ENCODE peak calls at places on chromosomes 13 and 19, in seven cellular contexts. One of them, this sample, is unnamed.

GRCh38 chr19:43779147-43779819 is 1.5 kb downstream of the KCNN4 start:
- DNase-seq in fibroblast of mammary gland: no peak
- DNase-seq in coronary artery: no peak
- DNase-seq in transverse colon: peak
- DNase-seq in CD4-positive, alpha-beta memory T cell: no peak
- DNase-seq in GM23338: no peak
- DNase-seq in left ventricle myocardium inferior: peak
- DNase-seq in this sample: no peak

GRCh38 chr13:97723655-97724054 is 229.8 kb upstream of the IPO5 start:
- DNase-seq in fibroblast of mammary gland: no peak
- DNase-seq in coronary artery: no peak
- DNase-seq in transverse colon: no peak
- DNase-seq in CD4-positive, alpha-beta memory T cell: no peak
- DNase-seq in GM23338: no peak
- DNase-seq in left ventricle myocardium inferior: no peak
- DNase-seq in this sample: no peak

GRCh38 chr19:1811942-1812425 is at the start of gene ATP8B3:
- DNase-seq in fibroblast of mammary gland: no peak
- DNase-seq in coronary artery: no peak
- DNase-seq in transverse colon: no peak
- DNase-seq in CD4-positive, alpha-beta memory T cell: peak
- DNase-seq in GM23338: peak
- DNase-seq in left ventricle myocardium inferior: no peak
- DNase-seq in this sample: no peak

GRCh38 chr13:20997301-20998061 is 63.9 kb downstream of the LATS2 start:
- DNase-seq in fibroblast of mammary gland: peak
- DNase-seq in coronary artery: peak
- DNase-seq in transverse colon: no peak
- DNase-seq in CD4-positive, alpha-beta memory T cell: no peak
- DNase-seq in GM23338: peak
- DNase-seq in left ventricle myocardium inferior: peak
- DNase-seq in this sample: peak

GRCh38 chr19:10230155-10230903 is 802 bp downstream of the S1PR2 start:
- DNase-seq in fibroblast of mammary gland: no peak
- DNase-seq in coronary artery: no peak
- DNase-seq in transverse colon: peak
- DNase-seq in CD4-positive, alpha-beta memory T cell: peak
- DNase-seq in GM23338: peak
- DNase-seq in left ventricle myocardium inferior: peak
- DNase-seq in this sample: peak

GRCh38 chr19:55251296-55252081 is 7.3 kb downstream of the PPP6R1 start:
- DNase-seq in fibroblast of mammary gland: peak
- DNase-seq in coronary artery: no peak
- DNase-seq in transverse colon: no peak
- DNase-seq in CD4-positive, alpha-beta memory T cell: peak
- DNase-seq in GM23338: no peak
- DNase-seq in left ventricle myocardium inferior: no peak
- DNase-seq in this sample: no peak

GRCh38 chr19:18488403-18488723 is 33.5 kb downstream of the ELL start:
- DNase-seq in fibroblast of mammary gland: no peak
- DNase-seq in coronary artery: no peak
- DNase-seq in transverse colon: no peak
- DNase-seq in CD4-positive, alpha-beta memory T cell: no peak
- DNase-seq in GM23338: no peak
- DNase-seq in left ventricle myocardium inferior: no peak
- DNase-seq in this sample: no peak

GRCh38 chr19:2077398-2077797 is 18.7 kb downstream of the MOB3A start:
- DNase-seq in fibroblast of mammary gland: no peak
- DNase-seq in coronary artery: no peak
- DNase-seq in transverse colon: no peak
- DNase-seq in CD4-positive, alpha-beta memory T cell: no peak
- DNase-seq in GM23338: no peak
- DNase-seq in left ventricle myocardium inferior: no peak
- DNase-seq in this sample: no peak

GRCh38 chr13:66714795-66715194 is 515.3 kb downstream of the PCDH9 start:
- DNase-seq in fibroblast of mammary gland: no peak
- DNase-seq in coronary artery: no peak
- DNase-seq in transverse colon: no peak
- DNase-seq in CD4-positive, alpha-beta memory T cell: no peak
- DNase-seq in GM23338: peak
- DNase-seq in left ventricle myocardium inferior: no peak
- DNase-seq in this sample: no peak

GRCh38 chr13:98026457-98026857 is 73.0 kb downstream of the IPO5 start:
- DNase-seq in fibroblast of mammary gland: peak
- DNase-seq in coronary artery: no peak
- DNase-seq in transverse colon: no peak
- DNase-seq in CD4-positive, alpha-beta memory T cell: no peak
- DNase-seq in GM23338: peak
- DNase-seq in left ventricle myocardium inferior: no peak
- DNase-seq in this sample: peak

GRCh38 chr13:113141591-113141950 is 16.9 kb upstream of the PROZ start:
- DNase-seq in fibroblast of mammary gland: no peak
- DNase-seq in coronary artery: peak
- DNase-seq in transverse colon: no peak
- DNase-seq in CD4-positive, alpha-beta memory T cell: no peak
- DNase-seq in GM23338: no peak
- DNase-seq in left ventricle myocardium inferior: no peak
- DNase-seq in this sample: no peak

GRCh38 chr19:33375156-33375744 is 1.7 kb downstream of the CEBPG start:
- DNase-seq in fibroblast of mammary gland: no peak
- DNase-seq in coronary artery: no peak
- DNase-seq in transverse colon: no peak
- DNase-seq in CD4-positive, alpha-beta memory T cell: no peak
- DNase-seq in GM23338: no peak
- DNase-seq in left ventricle myocardium inferior: no peak
- DNase-seq in this sample: peak

GRCh38 chr19:33376931-33377557 is 3.5 kb downstream of the CEBPG start:
- DNase-seq in fibroblast of mammary gland: no peak
- DNase-seq in coronary artery: no peak
- DNase-seq in transverse colon: peak
- DNase-seq in CD4-positive, alpha-beta memory T cell: no peak
- DNase-seq in GM23338: no peak
- DNase-seq in left ventricle myocardium inferior: no peak
- DNase-seq in this sample: no peak

GRCh38 chr19:33374406-33374703 is 846 bp downstream of the CEBPG start:
- DNase-seq in fibroblast of mammary gland: no peak
- DNase-seq in coronary artery: no peak
- DNase-seq in transverse colon: no peak
- DNase-seq in CD4-positive, alpha-beta memory T cell: no peak
- DNase-seq in GM23338: no peak
- DNase-seq in left ventricle myocardium inferior: no peak
- DNase-seq in this sample: peak

GRCh38 chr19:33376423-33376822 is 2.9 kb downstream of the CEBPG start:
- DNase-seq in fibroblast of mammary gland: peak
- DNase-seq in coronary artery: no peak
- DNase-seq in transverse colon: peak
- DNase-seq in CD4-positive, alpha-beta memory T cell: no peak
- DNase-seq in GM23338: no peak
- DNase-seq in left ventricle myocardium inferior: peak
- DNase-seq in this sample: peak

GRCh38 chr19:33375760-33376159 is 2.3 kb downstream of the CEBPG start:
- DNase-seq in fibroblast of mammary gland: peak
- DNase-seq in coronary artery: no peak
- DNase-seq in transverse colon: no peak
- DNase-seq in CD4-positive, alpha-beta memory T cell: no peak
- DNase-seq in GM23338: no peak
- DNase-seq in left ventricle myocardium inferior: no peak
- DNase-seq in this sample: peak
- H3K4me3 ChIP-seq in fibroblast of mammary gland: no peak
- H3K4me3 ChIP-seq in coronary artery: peak
- H3K4me3 ChIP-seq in transverse colon: no peak
- H3K4me3 ChIP-seq in CD4-positive, alpha-beta memory T cell: no peak
- H3K4me3 ChIP-seq in GM23338: peak
- H3K4me3 ChIP-seq in left ventricle myocardium inferior: peak
- H3K4me3 ChIP-seq in this sample: no peak

GRCh38 chr13:45195421-45195820 is 5.4 kb downstream of the KCTD4 start:
- DNase-seq in fibroblast of mammary gland: no peak
- DNase-seq in coronary artery: no peak
- DNase-seq in transverse colon: no peak
- DNase-seq in CD4-positive, alpha-beta memory T cell: no peak
- DNase-seq in GM23338: no peak
- DNase-seq in left ventricle myocardium inferior: no peak
- DNase-seq in this sample: peak

GRCh38 chr13:45196622-45197021 is 4.2 kb downstream of the KCTD4 start:
- DNase-seq in fibroblast of mammary gland: peak
- DNase-seq in coronary artery: no peak
- DNase-seq in transverse colon: no peak
- DNase-seq in CD4-positive, alpha-beta memory T cell: no peak
- DNase-seq in GM23338: no peak
- DNase-seq in left ventricle myocardium inferior: no peak
- DNase-seq in this sample: peak

GRCh38 chr13:45198041-45198440 is 2.8 kb downstream of the KCTD4 start:
- DNase-seq in fibroblast of mammary gland: no peak
- DNase-seq in coronary artery: no peak
- DNase-seq in transverse colon: no peak
- DNase-seq in CD4-positive, alpha-beta memory T cell: no peak
- DNase-seq in GM23338: no peak
- DNase-seq in left ventricle myocardium inferior: no peak
- DNase-seq in this sample: no peak

GRCh38 chr13:45194081-45194939 is 6.5 kb downstream of the KCTD4 start:
- DNase-seq in fibroblast of mammary gland: peak
- DNase-seq in coronary artery: peak
- DNase-seq in transverse colon: peak
- DNase-seq in CD4-positive, alpha-beta memory T cell: no peak
- DNase-seq in GM23338: peak
- DNase-seq in left ventricle myocardium inferior: peak
- DNase-seq in this sample: peak

GRCh38 chr13:45196091-45196490 is 4.8 kb downstream of the KCTD4 start:
- DNase-seq in fibroblast of mammary gland: no peak
- DNase-seq in coronary artery: no peak
- DNase-seq in transverse colon: no peak
- DNase-seq in CD4-positive, alpha-beta memory T cell: no peak
- DNase-seq in GM23338: no peak
- DNase-seq in left ventricle myocardium inferior: no peak
- DNase-seq in this sample: no peak
- H3K4me3 ChIP-seq in fibroblast of mammary gland: no peak
- H3K4me3 ChIP-seq in coronary artery: no peak
- H3K4me3 ChIP-seq in transverse colon: no peak
- H3K4me3 ChIP-seq in CD4-positive, alpha-beta memory T cell: no peak
- H3K4me3 ChIP-seq in GM23338: no peak
- H3K4me3 ChIP-seq in left ventricle myocardium inferior: no peak
- H3K4me3 ChIP-seq in this sample: no peak

DNA sequence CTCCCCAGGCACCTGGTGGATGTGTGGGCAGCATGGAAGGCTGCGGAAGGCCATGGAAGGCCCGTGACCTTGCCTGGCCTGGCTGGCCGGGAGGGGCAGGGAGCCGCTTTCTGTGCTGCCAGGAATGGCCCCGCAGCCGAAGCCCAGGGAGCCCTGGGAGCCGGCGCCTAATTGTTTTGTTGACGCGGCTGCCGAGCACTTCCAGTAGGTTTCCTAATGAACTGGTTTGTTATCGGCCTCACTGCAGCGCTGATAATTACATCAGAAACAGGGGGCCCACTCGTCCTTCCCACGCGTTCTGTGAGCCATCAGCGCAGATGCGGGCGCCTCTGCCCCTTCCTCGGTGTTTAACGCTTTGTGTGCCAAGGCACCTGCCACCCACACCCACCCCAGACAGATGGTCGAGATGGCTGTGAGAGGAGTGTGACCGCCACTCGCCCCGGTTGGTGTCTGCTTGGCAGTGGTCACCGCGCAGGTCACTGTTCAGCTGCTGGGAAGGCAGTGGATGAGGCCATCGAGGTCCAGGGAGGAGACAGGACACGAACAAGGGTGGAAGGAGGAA is 124.5 kb downstream of the KDM4B start:
- DNase-seq in fibroblast of mammary gland: no peak
- DNase-seq in coronary artery: no peak
- DNase-seq in transverse colon: no peak
- DNase-seq in CD4-positive, alpha-beta memory T cell: no peak
- DNase-seq in GM23338: no peak
- DNase-seq in left ventricle myocardium inferior: peak
- DNase-seq in this sample: peak
- H3K4me3 ChIP-seq in fibroblast of mammary gland: no peak
- H3K4me3 ChIP-seq in coronary artery: no peak
- H3K4me3 ChIP-seq in transverse colon: no peak
- H3K4me3 ChIP-seq in CD4-positive, alpha-beta memory T cell: no peak
- H3K4me3 ChIP-seq in GM23338: no peak
- H3K4me3 ChIP-seq in left ventricle myocardium inferior: no peak
- H3K4me3 ChIP-seq in this sample: no peak

GRCh38 chr19:45400192-45400591 is 4.7 kb downstream of the PPP1R13L start:
- DNase-seq in fibroblast of mammary gland: no peak
- DNase-seq in coronary artery: no peak
- DNase-seq in transverse colon: no peak
- DNase-seq in CD4-positive, alpha-beta memory T cell: no peak
- DNase-seq in GM23338: no peak
- DNase-seq in left ventricle myocardium inferior: no peak
- DNase-seq in this sample: no peak

GRCh38 chr19:45391346-45391745 is 13.5 kb downstream of the PPP1R13L start:
- DNase-seq in fibroblast of mammary gland: peak
- DNase-seq in coronary artery: no peak
- DNase-seq in transverse colon: no peak
- DNase-seq in CD4-positive, alpha-beta memory T cell: no peak
- DNase-seq in GM23338: peak
- DNase-seq in left ventricle myocardium inferior: no peak
- DNase-seq in this sample: peak

GRCh38 chr19:45395524-45396388 is 9.1 kb downstream of the PPP1R13L start:
- DNase-seq in fibroblast of mammary gland: no peak
- DNase-seq in coronary artery: no peak
- DNase-seq in transverse colon: no peak
- DNase-seq in CD4-positive, alpha-beta memory T cell: no peak
- DNase-seq in GM23338: peak
- DNase-seq in left ventricle myocardium inferior: no peak
- DNase-seq in this sample: no peak

GRCh38 chr19:45391871-45392665 is 12.8 kb downstream of the PPP1R13L start:
- DNase-seq in fibroblast of mammary gland: no peak
- DNase-seq in coronary artery: no peak
- DNase-seq in transverse colon: no peak
- DNase-seq in CD4-positive, alpha-beta memory T cell: no peak
- DNase-seq in GM23338: no peak
- DNase-seq in left ventricle myocardium inferior: no peak
- DNase-seq in this sample: no peak

GRCh38 chr19:45396389-45397260 is 8.2 kb downstream of the PPP1R13L start:
- DNase-seq in fibroblast of mammary gland: no peak
- DNase-seq in coronary artery: no peak
- DNase-seq in transverse colon: no peak
- DNase-seq in CD4-positive, alpha-beta memory T cell: no peak
- DNase-seq in GM23338: no peak
- DNase-seq in left ventricle myocardium inferior: no peak
- DNase-seq in this sample: no peak
- H3K4me3 ChIP-seq in fibroblast of mammary gland: no peak
- H3K4me3 ChIP-seq in coronary artery: no peak
- H3K4me3 ChIP-seq in transverse colon: no peak
- H3K4me3 ChIP-seq in CD4-positive, alpha-beta memory T cell: no peak
- H3K4me3 ChIP-seq in GM23338: peak
- H3K4me3 ChIP-seq in left ventricle myocardium inferior: no peak
- H3K4me3 ChIP-seq in this sample: no peak

GRCh38 chr19:11721681-11722080 is 17.1 kb downstream of the ZNF823 start:
- DNase-seq in fibroblast of mammary gland: no peak
- DNase-seq in coronary artery: no peak
- DNase-seq in transverse colon: no peak
- DNase-seq in CD4-positive, alpha-beta memory T cell: no peak
- DNase-seq in GM23338: peak
- DNase-seq in left ventricle myocardium inferior: no peak
- DNase-seq in this sample: no peak
- H3K4me3 ChIP-seq in fibroblast of mammary gland: no peak
- H3K4me3 ChIP-seq in coronary artery: no peak
- H3K4me3 ChIP-seq in transverse colon: no peak
- H3K4me3 ChIP-seq in CD4-positive, alpha-beta memory T cell: no peak
- H3K4me3 ChIP-seq in GM23338: no peak
- H3K4me3 ChIP-seq in left ventricle myocardium inferior: no peak
- H3K4me3 ChIP-seq in this sample: no peak